ENCODE peak calls at places on chromosomes 7 and 10, in eight cellular contexts. P is HFF-Myc, A is lower leg skin, Z is brain microvascular endothelial cell, L is LNCaP clone FGC, H is fibroblast of villous mesenchyme, G is heart right ventricle, I is gastrocnemius medialis. W is an unnamed sample.

GRCh38 chr7:158191671-158192070 is 396.0 kb downstream of the PTPRN2 start:
- DNase-seq in P (no peak), A (no peak), Z (no peak), L (no peak), H (no peak), G (no peak), I (no peak), W (no peak)

GRCh38 chr7:85184599-85185354 is 2.1 kb downstream of the SEMA3D start:
- DNase-seq in P (peak), A (peak), Z (peak), L (no peak), H (no peak), G (peak), I (no peak), W (no peak)

GRCh38 chr7:134943785-134944400 is 42.4 kb upstream of the AGBL3 start:
- DNase-seq in P (no peak), A (no peak), Z (no peak), L (peak), H (no peak), G (no peak), I (no peak), W (no peak)

GRCh38 chr10:131355116-131355515 is 43.6 kb upstream of the TCERG1L start:
- DNase-seq in P (no peak), A (no peak), Z (no peak), L (no peak), H (no peak), G (no peak), I (no peak), W (no peak)

GRCh38 chr10:11875499-11876281 is 52.5 kb downstream of the PROSER2 start:
- DNase-seq in P (peak), A (peak), Z (peak), L (peak), H (peak), G (peak), I (peak), W (no peak)

GRCh38 chr7:150715293-150715692 is 1.1 kb upstream of the GIMAP1 start:
- DNase-seq in P (no peak), A (no peak), Z (no peak), L (no peak), H (no peak), G (no peak), I (no peak), W (no peak)

GRCh38 chr10:31977440-31978157 is 49.0 kb upstream of the ARHGAP12 start:
- DNase-seq in P (no peak), A (no peak), Z (peak), L (no peak), H (peak), G (no peak), I (no peak), W (no peak)

GRCh38 chr10:28179490-28180099 is 123.3 kb downstream of the MPP7 start:
- DNase-seq in P (peak), A (no peak), Z (peak), L (peak), H (peak), G (peak), I (no peak), W (no peak)

GRCh38 chr10:118564652-118565051 is 30.8 kb downstream of the PRLHR start:
- DNase-seq in P (no peak), A (no peak), Z (no peak), L (no peak), H (no peak), G (no peak), I (no peak), W (no peak)

GRCh38 chr10:126092806-126093205 is 196.4 kb downstream of the FANK1 start:
- DNase-seq in P (no peak), A (no peak), Z (no peak), L (no peak), H (no peak), G (no peak), I (no peak), W (no peak)

GRCh38 chr10:131500181-131500580 is 188.7 kb upstream of the TCERG1L start:
- DNase-seq in P (no peak), A (no peak), Z (no peak), L (no peak), H (no peak), G (no peak), I (no peak), W (no peak)

GRCh38 chr7:26291699-26292538 is at the start of gene SNX10:
- DNase-seq in P (no peak), A (no peak), Z (no peak), L (no peak), H (no peak), G (peak), I (no peak), W (peak)

GRCh38 chr7:141416691-141417268 is 134.4 kb upstream of the AGK start:
- DNase-seq in P (no peak), A (no peak), Z (no peak), L (no peak), H (no peak), G (no peak), I (no peak), W (no peak)

GRCh38 chr7:140673063-140673769 is 471 bp downstream of the ADCK2 start:
- DNase-seq in P (no peak), A (peak), Z (no peak), L (no peak), H (peak), G (peak), I (peak), W (peak)

GRCh38 chr10:73232887-73233286 is 14.2 kb downstream of the DNAJC9 start:
- DNase-seq in P (no peak), A (no peak), Z (no peak), L (no peak), H (peak), G (no peak), I (no peak), W (no peak)

GRCh38 chr10:100817268-100817839 is 72.0 kb downstream of the PAX2 start:
- DNase-seq in P (no peak), A (no peak), Z (no peak), L (no peak), H (no peak), G (no peak), I (no peak), W (no peak)
- TF ChIP-seq CTCF in P (peak), A (no peak), Z (no peak), L (peak), H (no peak), G (no peak), I (no peak), W (no peak)

GRCh38 chr10:91758303-91759146 is 39.7 kb upstream of the TNKS2 start:
- DNase-seq in P (peak), A (no peak), Z (no peak), L (peak), H (peak), G (no peak), I (no peak), W (no peak)
- TF ChIP-seq CTCF in P (peak), A (no peak), Z (peak), L (peak), H (peak), G (peak), I (peak), W (no peak)

GRCh38 chr7:132656846-132657776 is 80.8 kb upstream of the PLXNA4 start:
- DNase-seq in P (no peak), A (no peak), Z (no peak), L (no peak), H (no peak), G (no peak), I (no peak), W (no peak)

GRCh38 chr7:132653364-132653930 is 77.2 kb upstream of the PLXNA4 start:
- DNase-seq in P (no peak), A (no peak), Z (no peak), L (no peak), H (no peak), G (no peak), I (no peak), W (no peak)

GRCh38 chr7:132655071-132655761 is 78.9 kb upstream of the PLXNA4 start:
- DNase-seq in P (no peak), A (peak), Z (peak), L (no peak), H (no peak), G (peak), I (peak), W (no peak)

GRCh38 chr7:132652507-132652906 is 76.2 kb upstream of the PLXNA4 start:
- DNase-seq in P (no peak), A (no peak), Z (no peak), L (no peak), H (no peak), G (no peak), I (no peak), W (no peak)

DNA sequence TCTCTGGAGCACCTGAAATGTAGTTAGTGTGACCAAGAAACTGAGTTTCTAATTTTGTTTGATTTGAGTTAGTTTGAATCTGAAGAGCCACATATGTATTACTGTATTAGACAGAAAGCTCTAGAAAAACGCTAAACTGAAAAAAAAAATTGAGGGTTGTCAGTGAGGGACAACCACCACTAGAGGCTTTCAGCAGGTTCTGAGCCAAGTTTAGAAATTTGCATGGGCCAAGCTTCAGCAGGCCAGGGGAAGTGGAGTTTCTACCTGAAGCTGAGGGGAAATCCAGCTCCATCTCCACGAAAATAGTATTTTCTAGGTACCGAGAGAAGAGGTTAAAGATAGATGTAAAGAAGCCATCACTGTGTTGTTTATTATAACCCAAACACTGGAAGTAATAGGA is 77.9 kb upstream of the PLXNA4 start:
- DNase-seq in P (no peak), A (no peak), Z (no peak), L (no peak), H (no peak), G (no peak), I (no peak), W (no peak)
- TF ChIP-seq CTCF in P (peak), A (no peak), Z (peak), L (peak), H (peak), G (peak), I (no peak), W (peak)

GRCh38 chr10:104143829-104144228 is 21.9 kb downstream of the SFR1 start:
- DNase-seq in P (no peak), A (no peak), Z (no peak), L (no peak), H (no peak), G (no peak), I (no peak), W (no peak)

GRCh38 chr10:104138131-104138530 is 16.2 kb downstream of the SFR1 start:
- DNase-seq in P (no peak), A (no peak), Z (no peak), L (no peak), H (no peak), G (no peak), I (no peak), W (no peak)

GRCh38 chr10:104142081-104142480 is 20.1 kb downstream of the SFR1 start:
- DNase-seq in P (no peak), A (no peak), Z (no peak), L (no peak), H (no peak), G (no peak), I (no peak), W (no peak)

DNA sequence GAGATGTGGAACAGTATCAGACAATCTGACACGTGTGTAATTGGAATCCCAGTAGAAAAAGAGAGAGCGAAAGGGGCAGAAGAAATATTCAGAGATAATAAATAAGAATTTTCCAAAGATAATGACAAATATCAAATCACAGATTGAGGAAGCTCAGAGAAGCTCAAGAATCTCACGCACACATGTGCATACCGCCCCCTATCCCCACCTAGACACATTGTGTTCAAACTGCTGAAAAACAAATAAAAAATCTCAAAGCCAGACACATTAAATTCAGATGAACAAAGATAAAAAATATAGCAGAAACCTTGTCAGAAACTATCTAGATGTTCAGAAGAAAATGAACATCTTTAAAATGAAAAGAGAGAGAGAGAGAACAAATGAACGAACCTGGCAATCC is 17.2 kb downstream of the SFR1 start:
- DNase-seq in P (no peak), A (no peak), Z (no peak), L (no peak), H (peak), G (no peak), I (no peak), W (no peak)
- TF ChIP-seq CTCF in P (peak), A (no peak), Z (peak), L (peak), H (peak), G (peak), I (no peak), W (no peak)

W was measured in activated B cell treated with CpG ODN at 0.5 μM for 24 hours.